ENCODE peak calls at places on chromosomes 12 and 14, in four cellular contexts. M is K562, P is H1, W is HepG2. N is an unnamed sample.

GRCh38 chr14:61203059-61203753 is 77.9 kb downstream of the TMEM30B start:
- DNase-seq in W (no peak), M (no peak), P (no peak), N (no peak)

GRCh38 chr12:53782093-53782703 is 30.4 kb upstream of the CISTR start:
- DNase-seq in W (no peak), M (no peak), P (no peak), N (no peak)

GRCh38 chr12:94969424-94969823 is 34.1 kb downstream of the NDUFA12 start:
- DNase-seq in P (no peak), W (no peak), M (no peak), N (no peak)

GRCh38 chr12:120678572-120678971 is 8.4 kb upstream of the MLEC start:
- DNase-seq in M (no peak), W (no peak), P (no peak), N (no peak)

GRCh38 chr14:99784508-99784907 is 8.7 kb upstream of the EML1 start:
- DNase-seq in W (peak), M (no peak), P (no peak), N (no peak)

GRCh38 chr12:17352164-17352563 is 737.8 kb downstream of the RERGL start:
- DNase-seq in M (no peak), W (no peak), P (no peak), N (no peak)

GRCh38 chr12:95182868-95183415 is 34.3 kb downstream of the FGD6 start:
- DNase-seq in M (no peak), W (no peak), P (no peak), N (peak)

GRCh38 chr14:50943943-50944646 is at the start of gene PYGL:
- DNase-seq in W (peak), P (no peak), M (peak), N (peak)

GRCh38 chr12:40226652-40227051 is 1.9 kb downstream of the LRRK2 start:
- DNase-seq in W (no peak), M (no peak), P (no peak), N (no peak)

GRCh38 chr14:26841361-26841760 is 243.5 kb upstream of the NOVA1 start:
- DNase-seq in P (no peak), W (no peak), M (no peak), N (no peak)

GRCh38 chr12:78328524-78328923 is 497.8 kb downstream of the NAV3 start:
- DNase-seq in P (no peak), W (no peak), M (no peak), N (no peak)

GRCh38 chr12:78331764-78332163 is 501.1 kb downstream of the NAV3 start:
- DNase-seq in M (no peak), P (no peak), W (peak), N (no peak)

GRCh38 chr12:78330131-78330530 is 499.4 kb downstream of the NAV3 start:
- DNase-seq in P (no peak), W (no peak), M (no peak), N (no peak)
- TF ChIP-seq FOSL1 in P (no peak), W (no peak), M (no peak), N (no peak)

GRCh38 chr12:132393991-132394949 is 64.9 kb upstream of the GALNT9 start:
- DNase-seq in M (peak), P (no peak), W (no peak), N (no peak)
- TF ChIP-seq FOSL1 in M (peak), P (no peak), W (no peak), N (peak)

GRCh38 chr14:29282169-29282568 is 515.6 kb downstream of the FOXG1 start:
- DNase-seq in W (no peak), P (no peak), M (no peak), N (no peak)
- TF ChIP-seq FOSL1 in W (no peak), P (no peak), M (no peak), N (no peak)

DNA sequence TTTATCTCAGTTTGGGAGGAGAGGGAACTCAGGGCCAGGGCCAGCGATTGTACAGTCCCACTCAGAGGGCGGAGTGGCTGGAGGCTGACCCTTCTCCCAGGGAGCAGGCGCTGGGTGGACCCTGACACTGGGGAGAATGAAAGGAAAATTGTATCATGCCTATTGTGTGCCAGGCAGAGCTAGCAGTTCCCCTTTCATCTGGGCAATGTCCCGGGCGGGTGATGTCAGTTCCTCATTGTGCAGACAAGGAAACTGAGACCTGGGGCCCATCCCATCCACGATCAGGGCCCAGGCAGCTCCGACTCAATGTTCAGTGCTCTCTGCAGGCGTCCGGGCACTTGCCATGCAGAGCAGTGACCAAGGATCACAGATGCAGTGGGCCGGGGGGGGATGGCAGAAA is 101.9 kb upstream of the RTL1 start:
- DNase-seq in M (no peak), P (no peak), W (no peak), N (no peak)
- TF ChIP-seq FOSL1 in M (no peak), P (no peak), W (no peak), N (no peak)

DNA sequence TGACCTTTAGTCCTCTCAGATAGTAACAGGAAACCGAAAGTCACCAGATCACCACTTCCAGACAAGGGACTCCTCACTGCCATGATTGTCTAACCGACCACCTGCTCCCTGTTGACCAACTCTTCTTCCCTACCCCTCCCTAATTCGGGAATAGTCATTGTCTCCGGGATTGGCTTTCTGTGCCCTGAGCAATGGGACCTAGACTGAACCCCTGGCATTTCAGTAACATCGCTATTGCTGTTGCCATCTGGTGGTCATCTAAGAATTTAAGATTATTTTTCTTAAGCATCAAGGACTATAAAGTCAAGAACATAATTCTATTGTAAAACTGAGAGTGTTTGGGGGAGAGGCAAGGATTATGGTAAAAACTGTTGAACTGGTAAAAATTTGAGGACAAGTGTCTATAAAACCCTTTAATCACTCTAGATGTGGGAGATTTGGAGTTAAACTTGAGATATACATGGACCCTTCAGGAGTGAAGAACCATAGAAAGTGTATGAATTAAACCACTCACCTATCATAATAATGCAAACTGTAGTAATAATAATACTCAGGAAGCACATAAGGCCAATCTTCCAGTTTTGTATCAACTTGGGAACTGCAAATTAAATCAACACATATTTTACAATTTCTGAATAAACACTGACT is 6.3 kb downstream of the CLEC2A start:
- DNase-seq in M (no peak), W (peak), P (peak), N (peak)
- TF ChIP-seq FOSL1 in M (no peak), W (no peak), P (no peak), N (no peak)

GRCh38 chr14:93054876-93055275 is 60.8 kb downstream of the ITPK1 start:
- DNase-seq in M (no peak), P (no peak), W (no peak), N (no peak)
- TF ChIP-seq FOSL1 in M (no peak), P (no peak), W (no peak), N (no peak)

GRCh38 chr12:88150063-88150462 is 8.0 kb downstream of the TMTC3 start:
- DNase-seq in W (no peak), M (no peak), P (no peak), N (no peak)

GRCh38 chr12:88156075-88156654 is 14.1 kb downstream of the TMTC3 start:
- DNase-seq in W (no peak), M (no peak), P (no peak), N (no peak)

DNA sequence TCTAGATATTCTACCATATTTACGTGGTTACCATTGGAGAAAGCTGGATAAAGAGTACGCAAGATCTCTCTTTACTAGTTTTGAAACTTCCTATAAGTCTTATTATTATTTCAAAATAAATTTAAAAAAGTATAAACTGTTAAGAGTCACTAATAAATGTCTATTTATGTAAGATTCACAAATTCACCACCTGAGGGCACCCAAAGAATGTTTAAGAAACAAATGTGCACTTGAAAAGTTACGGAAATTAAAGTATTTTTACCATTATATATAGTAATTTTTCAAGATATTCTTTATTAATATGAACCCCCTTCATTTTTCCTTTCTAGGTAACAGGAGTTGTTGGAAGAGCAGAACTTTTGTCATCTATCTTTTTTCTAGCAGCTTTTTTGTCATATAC is 11.9 kb downstream of the TMTC3 start:
- DNase-seq in M (no peak), P (no peak), W (peak), N (peak)
- TF ChIP-seq FOSL1 in M (no peak), P (no peak), W (no peak), N (no peak)

DNA sequence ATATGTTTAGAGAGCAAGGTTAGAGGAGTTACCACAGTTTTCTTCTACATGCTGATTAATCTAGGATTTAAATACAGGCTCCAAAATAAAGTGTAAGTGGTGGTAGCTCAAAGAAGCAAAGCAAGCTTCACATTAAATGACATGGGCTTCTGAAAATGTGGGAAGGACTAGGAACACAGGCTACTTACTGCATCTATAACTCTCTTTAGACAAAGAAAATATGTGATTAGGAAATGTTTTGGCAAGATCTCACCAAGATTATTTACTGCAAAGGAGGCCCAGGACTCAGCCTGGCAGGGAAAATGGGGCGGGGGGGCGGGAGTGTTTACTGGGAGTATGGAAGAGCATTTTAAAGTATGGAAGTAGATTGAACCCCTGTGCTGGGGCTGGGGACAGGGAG is 39.4 kb downstream of the ETV6 start:
- DNase-seq in W (no peak), P (no peak), M (no peak), N (no peak)
- TF ChIP-seq FOSL1 in W (no peak), P (no peak), M (no peak), N (no peak)

DNA sequence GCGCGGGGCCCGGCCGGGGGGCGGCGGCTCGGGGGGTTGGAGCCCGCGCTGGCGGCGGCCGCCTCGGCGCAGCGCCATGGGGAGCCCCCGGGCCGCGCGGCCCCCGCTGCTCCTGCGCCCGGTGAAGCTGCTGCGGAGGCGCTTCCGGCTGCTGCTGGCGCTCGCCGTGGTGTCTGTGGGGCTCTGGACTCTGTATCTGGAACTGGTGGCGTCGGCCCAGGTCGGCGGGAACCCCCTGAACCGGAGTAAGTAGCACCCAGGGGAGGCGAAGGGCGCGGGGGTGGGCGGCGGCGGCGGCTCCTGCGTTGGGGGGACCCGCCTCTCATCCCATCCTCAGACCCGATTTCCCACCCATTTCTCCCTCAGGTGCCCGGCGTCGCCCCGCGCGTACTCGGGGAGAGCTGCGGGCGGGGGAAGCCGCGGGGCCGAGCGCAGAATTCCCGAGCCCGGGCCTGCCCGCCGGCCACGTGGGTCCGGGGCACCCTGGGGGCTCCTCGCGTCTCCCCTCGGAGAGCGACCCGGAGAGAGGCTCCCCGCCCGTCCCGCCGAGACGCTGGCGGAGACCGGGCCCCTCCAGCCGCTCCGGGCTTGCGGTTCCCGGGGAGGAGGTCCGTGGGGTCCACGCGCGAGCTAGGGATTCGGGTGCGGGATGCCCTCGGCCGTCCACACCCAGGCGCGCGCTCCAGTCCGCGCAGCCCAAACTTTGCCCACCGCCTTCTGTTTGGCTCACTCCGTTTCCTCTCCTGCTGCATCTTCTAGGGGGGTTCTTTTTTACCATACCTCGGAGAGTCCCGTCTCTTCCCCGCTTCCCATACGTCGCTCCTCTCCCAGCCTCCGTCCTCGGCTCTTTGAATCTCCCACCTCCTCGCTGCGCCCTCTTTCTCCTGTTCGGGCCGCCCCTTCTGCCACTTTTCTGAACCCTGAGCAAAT is 827 bp downstream of the B4GALNT3 start:
- DNase-seq in P (no peak), M (peak), W (no peak), N (no peak)
- TF ChIP-seq FOSL1 in P (no peak), M (no peak), W (no peak), N (no peak)

DNA sequence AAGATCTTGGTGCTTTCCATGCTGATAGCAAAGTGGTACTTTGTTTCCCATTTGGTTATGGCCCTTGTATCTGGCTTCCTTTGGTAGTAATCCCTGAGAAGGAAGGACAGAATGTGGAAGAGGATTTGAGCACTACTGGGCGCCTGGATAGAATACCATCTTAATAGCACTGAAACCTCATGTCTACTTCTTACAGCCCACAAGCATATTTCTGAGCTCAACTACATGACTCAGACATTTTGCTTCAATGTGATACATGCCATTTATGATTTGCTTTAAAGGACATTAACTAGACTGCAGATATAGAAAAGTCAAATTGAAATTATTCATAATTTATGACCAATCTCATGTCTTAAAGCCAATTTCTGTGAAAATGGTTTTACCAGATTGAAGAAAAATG is 80.4 kb downstream of the LIN7A start:
- DNase-seq in P (no peak), M (no peak), W (no peak), N (no peak)
- TF ChIP-seq FOSL1 in P (no peak), M (no peak), W (no peak), N (no peak)